ENCODE peak calls at places on chromosomes 11 and 22, in seven cellular contexts. One of them, this sample, is unnamed.

GRCh38 chr11:128324531-128325141 is 262.7 kb downstream of the ETS1 start:
- DNase-seq in ovary: no peak
- DNase-seq in heart left ventricle: no peak
- DNase-seq in tibial nerve: no peak
- DNase-seq in AG04450: no peak
- DNase-seq in keratinocyte: no peak
- DNase-seq in uterus: no peak
- DNase-seq in this sample: no peak

GRCh38 chr11:6655020-6655789 is 404 bp downstream of the DCHS1 start:
- DNase-seq in ovary: peak; percentile 45
- DNase-seq in heart left ventricle: no peak
- DNase-seq in tibial nerve: no peak
- DNase-seq in AG04450: no peak
- DNase-seq in keratinocyte: no peak
- DNase-seq in uterus: peak; percentile 51
- DNase-seq in this sample: no peak

GRCh38 chr11:107018274-107018901 is at the start of gene GUCY1A2:
- DNase-seq in ovary: peak; percentile 21
- DNase-seq in heart left ventricle: peak; percentile 42
- DNase-seq in tibial nerve: no peak
- DNase-seq in AG04450: no peak
- DNase-seq in keratinocyte: no peak
- DNase-seq in uterus: peak; percentile 40
- DNase-seq in this sample: no peak

GRCh38 chr22:44522526-44523170 is 24.6 kb upstream of the RTL6 start:
- DNase-seq in ovary: no peak
- DNase-seq in heart left ventricle: no peak
- DNase-seq in tibial nerve: no peak
- DNase-seq in AG04450: no peak
- DNase-seq in keratinocyte: no peak
- DNase-seq in uterus: no peak
- DNase-seq in this sample: no peak

GRCh38 chr11:23570828-23571227 is 710.6 kb upstream of the CCDC179 start:
- DNase-seq in ovary: no peak
- DNase-seq in heart left ventricle: no peak
- DNase-seq in tibial nerve: no peak
- DNase-seq in AG04450: no peak
- DNase-seq in keratinocyte: no peak
- DNase-seq in uterus: no peak
- DNase-seq in this sample: no peak

GRCh38 chr11:76939219-76939631 is 78.5 kb downstream of the ACER3 start:
- DNase-seq in ovary: no peak
- DNase-seq in heart left ventricle: no peak
- DNase-seq in tibial nerve: no peak
- DNase-seq in AG04450: no peak
- DNase-seq in keratinocyte: no peak
- DNase-seq in uterus: no peak
- DNase-seq in this sample: no peak

GRCh38 chr11:36026315-36026968 is 82.6 kb downstream of the LDLRAD3 start:
- DNase-seq in ovary: no peak
- DNase-seq in heart left ventricle: no peak
- DNase-seq in tibial nerve: no peak
- DNase-seq in AG04450: no peak
- DNase-seq in keratinocyte: no peak
- DNase-seq in uterus: no peak
- DNase-seq in this sample: no peak

GRCh38 chr11:68867067-68867466 is 25.4 kb upstream of the CPT1A start:
- DNase-seq in ovary: no peak
- DNase-seq in heart left ventricle: no peak
- DNase-seq in tibial nerve: no peak
- DNase-seq in AG04450: no peak
- DNase-seq in keratinocyte: no peak
- DNase-seq in uterus: no peak
- DNase-seq in this sample: no peak

GRCh38 chr22:33472462-33473344 is 414.5 kb upstream of the SYN3 start:
- DNase-seq in ovary: no peak
- DNase-seq in heart left ventricle: no peak
- DNase-seq in tibial nerve: no peak
- DNase-seq in AG04450: no peak
- DNase-seq in keratinocyte: no peak
- DNase-seq in uterus: no peak
- DNase-seq in this sample: no peak

GRCh38 chr11:78656327-78656726 is 81.7 kb upstream of the NARS2 start:
- DNase-seq in ovary: no peak
- DNase-seq in heart left ventricle: no peak
- DNase-seq in tibial nerve: no peak
- DNase-seq in AG04450: no peak
- DNase-seq in keratinocyte: no peak
- DNase-seq in uterus: no peak
- DNase-seq in this sample: no peak

GRCh38 chr11:65863889-65864757 is 3.9 kb downstream of the MUS81 start:
- DNase-seq in ovary: peak; percentile 26
- DNase-seq in heart left ventricle: peak; percentile 22
- DNase-seq in tibial nerve: no peak
- DNase-seq in AG04450: no peak
- DNase-seq in keratinocyte: no peak
- DNase-seq in uterus: peak; percentile 19
- DNase-seq in this sample: no peak

GRCh38 chr11:61694971-61695706 is 14.9 kb downstream of the DAGLA start:
- DNase-seq in ovary: peak; percentile 48
- DNase-seq in heart left ventricle: peak; percentile 57
- DNase-seq in tibial nerve: no peak
- DNase-seq in AG04450: no peak
- DNase-seq in keratinocyte: no peak
- DNase-seq in uterus: peak; percentile 82
- DNase-seq in this sample: no peak

GRCh38 chr22:19358703-19359553 is 67.4 kb upstream of the CLTCL1 start:
- DNase-seq in ovary: no peak
- DNase-seq in heart left ventricle: no peak
- DNase-seq in tibial nerve: no peak
- DNase-seq in AG04450: no peak
- DNase-seq in keratinocyte: no peak
- DNase-seq in uterus: no peak
- DNase-seq in this sample: no peak

GRCh38 chr22:24564376-24565058 is 8.7 kb downstream of the SNRPD3 start:
- DNase-seq in ovary: no peak
- DNase-seq in heart left ventricle: peak; percentile 67
- DNase-seq in tibial nerve: no peak
- DNase-seq in AG04450: no peak
- DNase-seq in keratinocyte: no peak
- DNase-seq in uterus: peak; percentile 57
- DNase-seq in this sample: no peak

GRCh38 chr11:31798057-31799035 is 12.8 kb downstream of the PAX6 start:
- DNase-seq in ovary: no peak
- DNase-seq in heart left ventricle: no peak
- DNase-seq in tibial nerve: peak; percentile 3
- DNase-seq in AG04450: no peak
- DNase-seq in keratinocyte: no peak
- DNase-seq in uterus: no peak
- DNase-seq in this sample: no peak

GRCh38 chr11:47259178-47259977 is 1.6 kb downstream of the NR1H3 start:
- DNase-seq in ovary: no peak
- DNase-seq in heart left ventricle: no peak
- DNase-seq in tibial nerve: no peak
- DNase-seq in AG04450: no peak
- DNase-seq in keratinocyte: no peak
- DNase-seq in uterus: no peak
- DNase-seq in this sample: no peak

GRCh38 chr11:71311176-71311925 is 59.0 kb upstream of the SHANK2 start:
- DNase-seq in ovary: peak; percentile 3
- DNase-seq in heart left ventricle: no peak
- DNase-seq in tibial nerve: no peak
- DNase-seq in AG04450: no peak
- DNase-seq in keratinocyte: no peak
- DNase-seq in uterus: no peak
- DNase-seq in this sample: no peak

GRCh38 chr11:61811831-61812230 is 5.0 kb downstream of the FADS1 start:
- DNase-seq in ovary: no peak
- DNase-seq in heart left ventricle: no peak
- DNase-seq in tibial nerve: no peak
- DNase-seq in AG04450: no peak
- DNase-seq in keratinocyte: no peak
- DNase-seq in uterus: no peak
- DNase-seq in this sample: no peak

GRCh38 chr22:22099833-22100812 is 117.5 kb upstream of the TOP3B start:
- DNase-seq in ovary: no peak
- DNase-seq in heart left ventricle: no peak
- DNase-seq in tibial nerve: no peak
- DNase-seq in AG04450: no peak
- DNase-seq in keratinocyte: no peak
- DNase-seq in uterus: no peak
- DNase-seq in this sample: no peak

GRCh38 chr11:76669901-76670474 is 559 bp downstream of the LRRC32 start:
- DNase-seq in ovary: peak; percentile 53
- DNase-seq in heart left ventricle: peak; percentile 75
- DNase-seq in tibial nerve: no peak
- DNase-seq in AG04450: peak; percentile 55
- DNase-seq in keratinocyte: no peak
- DNase-seq in uterus: peak; percentile 64
- DNase-seq in this sample: no peak

GRCh38 chr22:38414009-38414395 is 41.0 kb downstream of the KCNJ4 start:
- DNase-seq in ovary: no peak
- DNase-seq in heart left ventricle: no peak
- DNase-seq in tibial nerve: no peak
- DNase-seq in AG04450: no peak
- DNase-seq in keratinocyte: no peak
- DNase-seq in uterus: peak; percentile 14
- DNase-seq in this sample: no peak

GRCh38 chr11:93072236-93072635 is 102.8 kb downstream of the MTNR1B start:
- DNase-seq in ovary: no peak
- DNase-seq in heart left ventricle: no peak
- DNase-seq in tibial nerve: no peak
- DNase-seq in AG04450: no peak
- DNase-seq in keratinocyte: no peak
- DNase-seq in uterus: no peak
- DNase-seq in this sample: no peak

GRCh38 chr22:35205956-35206355 is 51.3 kb upstream of the HMGXB4 start:
- DNase-seq in ovary: no peak
- DNase-seq in heart left ventricle: no peak
- DNase-seq in tibial nerve: no peak
- DNase-seq in AG04450: peak; percentile 21
- DNase-seq in keratinocyte: no peak
- DNase-seq in uterus: no peak
- DNase-seq in this sample: no peak

GRCh38 chr22:44919691-44920090 is 90.1 kb downstream of the PHF21B start:
- DNase-seq in ovary: no peak
- DNase-seq in heart left ventricle: no peak
- DNase-seq in tibial nerve: no peak
- DNase-seq in AG04450: no peak
- DNase-seq in keratinocyte: no peak
- DNase-seq in uterus: no peak
- DNase-seq in this sample: no peak

GRCh38 chr22:33036881-33037280 is 21.3 kb downstream of the SYN3 start:
- DNase-seq in ovary: no peak
- DNase-seq in heart left ventricle: no peak
- DNase-seq in tibial nerve: no peak
- DNase-seq in AG04450: no peak
- DNase-seq in keratinocyte: no peak
- DNase-seq in uterus: no peak
- DNase-seq in this sample: no peak

GRCh38 chr11:86952933-86953637 is 2.1 kb downstream of the FZD4 start:
- DNase-seq in ovary: no peak
- DNase-seq in heart left ventricle: no peak
- DNase-seq in tibial nerve: no peak
- DNase-seq in AG04450: no peak
- DNase-seq in keratinocyte: no peak
- DNase-seq in uterus: no peak
- DNase-seq in this sample: no peak

GRCh38 chr11:14342906-14343305 is 16.1 kb downstream of the RRAS2 start:
- DNase-seq in ovary: no peak
- DNase-seq in heart left ventricle: no peak
- DNase-seq in tibial nerve: no peak
- DNase-seq in AG04450: peak; percentile 48
- DNase-seq in keratinocyte: no peak
- DNase-seq in uterus: no peak
- DNase-seq in this sample: no peak
- H3K4me3 ChIP-seq in ovary: no peak overlapping the region
- H3K4me3 ChIP-seq in heart left ventricle: no peak overlapping the region
- H3K4me3 ChIP-seq in tibial nerve: no peak overlapping the region
- H3K4me3 ChIP-seq in AG04450: no peak overlapping the region
- H3K4me3 ChIP-seq in keratinocyte: no peak overlapping the region
- H3K4me3 ChIP-seq in uterus: no peak overlapping the region
- H3K4me3 ChIP-seq in this sample: no peak overlapping the region

GRCh38 chr11:130171534-130171933 is 12.0 kb downstream of the ST14 start:
- DNase-seq in ovary: no peak
- DNase-seq in heart left ventricle: no peak
- DNase-seq in tibial nerve: no peak
- DNase-seq in AG04450: no peak
- DNase-seq in keratinocyte: no peak
- DNase-seq in uterus: no peak
- DNase-seq in this sample: no peak

GRCh38 chr11:130166457-130166784 is 6.8 kb downstream of the ST14 start:
- DNase-seq in ovary: no peak
- DNase-seq in heart left ventricle: peak; percentile 40
- DNase-seq in tibial nerve: no peak
- DNase-seq in AG04450: peak; percentile 86
- DNase-seq in keratinocyte: peak; percentile 92
- DNase-seq in uterus: no peak
- DNase-seq in this sample: no peak

GRCh38 chr11:130170345-130170744 is 10.8 kb downstream of the ST14 start:
- DNase-seq in ovary: no peak
- DNase-seq in heart left ventricle: no peak
- DNase-seq in tibial nerve: no peak
- DNase-seq in AG04450: no peak
- DNase-seq in keratinocyte: no peak
- DNase-seq in uterus: no peak
- DNase-seq in this sample: no peak

GRCh38 chr11:130165601-130166456 is 6.2 kb downstream of the ST14 start:
- DNase-seq in ovary: no peak
- DNase-seq in heart left ventricle: peak; percentile 28
- DNase-seq in tibial nerve: no peak
- DNase-seq in AG04450: no peak
- DNase-seq in keratinocyte: no peak
- DNase-seq in uterus: no peak
- DNase-seq in this sample: no peak

GRCh38 chr11:130168105-130168504 is 8.5 kb downstream of the ST14 start:
- DNase-seq in ovary: no peak
- DNase-seq in heart left ventricle: no peak
- DNase-seq in tibial nerve: no peak
- DNase-seq in AG04450: peak; percentile 44
- DNase-seq in keratinocyte: no peak
- DNase-seq in uterus: no peak
- DNase-seq in this sample: no peak
- H3K4me3 ChIP-seq in ovary: no peak overlapping the region
- H3K4me3 ChIP-seq in heart left ventricle: no peak overlapping the region
- H3K4me3 ChIP-seq in tibial nerve: no peak overlapping the region
- H3K4me3 ChIP-seq in AG04450: no peak overlapping the region
- H3K4me3 ChIP-seq in keratinocyte: no peak overlapping the region
- H3K4me3 ChIP-seq in uterus: no peak overlapping the region
- H3K4me3 ChIP-seq in this sample: no peak overlapping the region

GRCh38 chr11:75558939-75559843 is 2.9 kb upstream of the SERPINH1 start:
- DNase-seq in ovary: peak; percentile 81
- DNase-seq in heart left ventricle: peak; percentile 74
- DNase-seq in tibial nerve: peak; percentile 61
- DNase-seq in AG04450: no peak
- DNase-seq in keratinocyte: no peak
- DNase-seq in uterus: peak; percentile 80
- DNase-seq in this sample: peak; percentile 58
- H3K4me3 ChIP-seq in ovary: no peak overlapping the region
- H3K4me3 ChIP-seq in heart left ventricle: no peak overlapping the region
- H3K4me3 ChIP-seq in tibial nerve: peak overlapping the region; percentile 24
- H3K4me3 ChIP-seq in AG04450: peak overlapping the region; percentile 49
- H3K4me3 ChIP-seq in keratinocyte: no peak overlapping the region
- H3K4me3 ChIP-seq in uterus: peak overlapping the region; percentile 1
- H3K4me3 ChIP-seq in this sample: peak overlapping the region; percentile 60

GRCh38 chr11:125627236-125627910 is 2.4 kb downstream of the CHEK1 start:
- DNase-seq in ovary: no peak
- DNase-seq in heart left ventricle: no peak
- DNase-seq in tibial nerve: no peak
- DNase-seq in AG04450: no peak
- DNase-seq in keratinocyte: no peak
- DNase-seq in uterus: no peak
- DNase-seq in this sample: no peak
- H3K4me3 ChIP-seq in ovary: no peak overlapping the region
- H3K4me3 ChIP-seq in heart left ventricle: no peak overlapping the region
- H3K4me3 ChIP-seq in tibial nerve: no peak overlapping the region
- H3K4me3 ChIP-seq in AG04450: peak overlapping the region; percentile 75
- H3K4me3 ChIP-seq in keratinocyte: peak overlapping the region; percentile 64
- H3K4me3 ChIP-seq in uterus: no peak overlapping the region
- H3K4me3 ChIP-seq in this sample: peak overlapping the region; percentile 96

This sample was measured in SK-N-MC.